ENCODE peak calls at places on chromosomes 13 and 19, in seven cellular contexts. Z, W, E, I, O, M and R are unnamed samples.

GRCh38 chr13:37870895-37871550 is 1.5 kb upstream of the TRPC4 start:
- DNase-seq in I (no peak), E (no peak), M (no peak), O (no peak), W (peak), Z (peak), R (no peak)

GRCh38 chr19:46787040-46787330 is 1.4 kb downstream of the SLC1A5 start:
- DNase-seq in Z (no peak), W (peak), M (no peak), O (no peak), I (no peak), E (no peak), R (no peak)

GRCh38 chr19:45863840-45864628 is at the start of gene FOXA3:
- DNase-seq in Z (peak), E (peak), I (no peak), W (peak), M (peak), O (peak), R (peak)

GRCh38 chr19:584240-585001 is 5.3 kb upstream of the HCN2 start:
- DNase-seq in Z (no peak), I (no peak), M (peak), E (peak), W (peak), O (peak), R (peak)

GRCh38 chr19:39968789-39969188 is 2.2 kb upstream of the PSMC4 start:
- DNase-seq in M (no peak), E (no peak), I (no peak), W (no peak), O (no peak), Z (no peak), R (no peak)

GRCh38 chr13:20696073-20696472 is 7.4 kb upstream of the IL17D start:
- DNase-seq in W (peak), O (no peak), E (no peak), I (no peak), Z (no peak), M (no peak), R (no peak)

GRCh38 chr19:10535613-10536012 is 8.1 kb upstream of the ATG4D start:
- DNase-seq in M (no peak), E (no peak), Z (peak), I (no peak), O (no peak), W (no peak), R (no peak)

GRCh38 chr19:51108805-51109146 is 567 bp upstream of the CTU1 start:
- DNase-seq in E (no peak), Z (no peak), I (no peak), W (no peak), M (no peak), O (no peak), R (no peak)

GRCh38 chr19:16876904-16877361 is 11.9 kb upstream of the F2RL3 start:
- DNase-seq in W (peak), E (no peak), I (no peak), Z (peak), O (no peak), M (no peak), R (peak)

GRCh38 chr19:14073925-14074838 is 1.6 kb downstream of the MISP3 start:
- DNase-seq in Z (no peak), E (no peak), I (no peak), M (peak), O (no peak), W (peak), R (peak)

GRCh38 chr13:110239280-110240120 is 67.5 kb downstream of the COL4A1 start:
- DNase-seq in W (no peak), M (no peak), E (no peak), O (no peak), I (no peak), Z (no peak), R (peak)

GRCh38 chr13:31468114-31468902 is 268.5 kb downstream of the B3GLCT start:
- DNase-seq in O (no peak), W (no peak), E (no peak), Z (no peak), M (peak), I (no peak), R (no peak)

GRCh38 chr19:18470153-18470552 is 32.2 kb upstream of the ISYNA1 start:
- DNase-seq in W (peak), I (no peak), E (no peak), O (no peak), M (peak), Z (no peak), R (peak)

GRCh38 chr19:49590971-49591730 is at the start of gene PRR12:
- DNase-seq in I (peak), W (peak), M (peak), Z (peak), E (peak), O (peak), R (peak)

GRCh38 chr19:43354305-43354627 is 780 bp downstream of the CD177 start:
- DNase-seq in O (no peak), I (no peak), E (no peak), W (no peak), M (no peak), Z (no peak), R (no peak)

GRCh38 chr13:112619730-112620639 is 32.0 kb upstream of the TUBGCP3 start:
- DNase-seq in W (no peak), M (peak), I (peak), E (peak), O (no peak), Z (peak), R (peak)

GRCh38 chr19:33622809-33623511 is 1.2 kb downstream of the CHST8 start:
- DNase-seq in E (no peak), Z (no peak), M (no peak), O (no peak), W (peak), I (no peak), R (no peak)

GRCh38 chr19:56312787-56313343 is 1.8 kb downstream of the ZSCAN5A start:
- DNase-seq in Z (no peak), I (no peak), W (no peak), M (no peak), E (no peak), O (no peak), R (no peak)

GRCh38 chr19:3605770-3606169 is 905 bp downstream of the TBXA2R start:
- DNase-seq in M (no peak), I (no peak), Z (no peak), O (no peak), W (no peak), E (no peak), R (no peak)

GRCh38 chr19:17183271-17183757 is 31.8 kb upstream of the USE1 start:
- DNase-seq in Z (no peak), M (no peak), I (no peak), O (no peak), E (peak), W (peak), R (no peak)

GRCh38 chr13:45196622-45197021 is 4.2 kb downstream of the KCTD4 start:
- DNase-seq in W (no peak), I (no peak), O (no peak), Z (peak), E (no peak), M (no peak), R (no peak)

GRCh38 chr19:52170863-52171320 is 529 bp downstream of the ZNF836 start:
- DNase-seq in E (peak), O (no peak), W (peak), I (no peak), M (peak), Z (no peak), R (peak)

GRCh38 chr19:3270908-3271307 is 46.4 kb downstream of the CELF5 start:
- DNase-seq in E (peak), O (no peak), M (peak), W (peak), I (peak), Z (peak), R (no peak)

GRCh38 chr19:29666634-29667389 is 1.6 kb downstream of the PLEKHF1 start:
- DNase-seq in E (no peak), Z (peak), W (peak), O (no peak), I (no peak), M (peak), R (peak)